ENCODE peak calls at places on chromosomes 1 and 21, in six cellular contexts. H is psoas muscle, U is kidney epithelial cell, C is heart left ventricle, J is OCI-LY7, V is hepatocyte. L is an unnamed sample.
A peak's percentile ranks its signal among the peaks of the same experiment; 100 is the strongest.

GRCh38 chr1:115987623-115988022 is 11.3 kb downstream of the SLC22A15 start:
- DNase-seq in J (no peak), C (no peak), U (no peak), H (no peak), V (no peak), L (no peak)

GRCh38 chr1:19613075-19613748 is 30.9 kb upstream of the NBL1 start:
- DNase-seq in J (no peak), C (no peak), V (no peak), U (no peak), H (no peak), L (no peak)

GRCh38 chr1:25875856-25876692 is 566 bp upstream of the PAQR7 start:
- DNase-seq in C (no peak), V (peak; percentile 79), J (no peak), H (no peak), U (no peak), L (no peak)

GRCh38 chr1:172293379-172293778 is 127.1 kb upstream of the C1orf105 start:
- DNase-seq in U (no peak), C (no peak), J (no peak), V (no peak), H (no peak), L (no peak)

GRCh38 chr1:74856174-74856573 is 123.2 kb downstream of the TYW3 start:
- DNase-seq in U (no peak), H (no peak), V (no peak), C (no peak), J (no peak), L (no peak)

GRCh38 chr1:112060266-112060665 is 70.8 kb upstream of the KCND3 start:
- DNase-seq in C (no peak), H (no peak), J (peak; percentile 56), U (no peak), V (no peak), L (no peak)

GRCh38 chr1:30816211-30817082 is 58.9 kb upstream of the LAPTM5 start:
- DNase-seq in J (no peak), U (peak; percentile 94), C (peak; percentile 71), H (peak; percentile 33), V (peak; percentile 76), L (no peak)

GRCh38 chr1:21574464-21575151 is 65.4 kb downstream of the ALPL start:
- DNase-seq in U (no peak), J (no peak), H (peak; percentile 65), V (peak; percentile 50), C (peak; percentile 86), L (no peak)

GRCh38 chr1:64043976-64044375 is 159.4 kb upstream of the UBE2U start:
- DNase-seq in C (no peak), U (no peak), H (no peak), V (no peak), J (no peak), L (no peak)

GRCh38 chr1:236534164-236534651 is 10.4 kb downstream of the LGALS8 start:
- DNase-seq in C (no peak), H (no peak), V (no peak), U (peak; percentile 21), J (no peak), L (no peak)

GRCh38 chr21:44337428-44337827 is 1.8 kb downstream of the CFAP410 start:
- DNase-seq in H (no peak), V (no peak), U (no peak), C (no peak), J (no peak), L (no peak)

GRCh38 chr1:24110642-24111263 is 1.2 kb downstream of the MYOM3 start:
- DNase-seq in H (peak; percentile 84), C (peak; percentile 84), U (no peak), J (no peak), V (no peak), L (no peak)

GRCh38 chr1:6105218-6105679 is 59.6 kb downstream of the KCNAB2 start:
- DNase-seq in J (peak; percentile 16), V (no peak), U (no peak), H (no peak), C (no peak), L (no peak)
- TF ChIP-seq CTCF in J (peak; percentile 45), V (no peak), U (no peak), H (no peak), C (no peak), L (no peak)

DNA sequence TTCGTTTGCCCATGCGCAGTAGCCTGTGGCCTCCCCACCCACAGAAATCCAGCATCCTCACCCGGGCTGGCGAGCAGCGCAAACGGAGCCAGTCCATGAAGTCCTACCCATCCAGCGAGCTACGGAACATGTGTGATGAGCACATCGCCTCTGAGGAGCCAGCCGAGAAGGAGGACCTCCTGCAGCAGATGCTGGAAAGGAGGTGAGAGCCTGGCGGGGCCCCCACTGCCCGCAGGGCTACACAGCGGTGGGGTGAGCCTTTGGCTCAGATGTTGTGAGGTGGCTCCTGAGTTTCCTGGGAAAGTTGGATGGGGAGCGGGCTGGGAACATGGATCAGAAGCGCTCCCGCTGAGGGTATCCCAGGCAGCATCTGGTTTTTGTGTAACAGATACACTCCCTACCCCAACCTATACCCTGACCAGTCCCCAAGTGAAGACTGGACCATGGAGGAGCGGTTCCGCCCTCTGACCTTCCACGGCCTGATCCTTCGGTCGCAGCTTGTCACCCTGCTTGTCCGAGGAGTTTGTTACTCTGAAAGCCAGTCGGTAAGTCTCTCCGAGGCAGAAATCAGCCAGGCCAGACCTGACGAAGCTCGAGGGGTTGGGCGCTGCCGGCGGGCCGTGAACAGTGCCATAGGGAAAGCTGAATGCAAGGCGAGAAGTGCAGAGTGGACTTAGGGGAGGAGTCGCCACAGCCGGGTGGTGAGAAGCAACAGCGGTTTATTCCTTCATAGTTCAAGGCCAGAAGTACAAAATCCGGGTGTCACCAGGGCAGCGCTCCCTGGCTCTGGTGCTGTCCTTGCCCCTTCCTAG is 10.4 kb downstream of the NPPA start:
- DNase-seq in J (no peak), V (no peak), C (no peak), U (no peak), H (no peak), L (no peak)
- H3K36me3 ChIP-seq in J (peaks cover 96% of the 10 kb centered on the region), V (no peaks in the 10 kb centered on the region), C (peaks cover 100% of the 10 kb centered on the region), U (peaks cover 6% of the 10 kb centered on the region), H (peaks cover 11% of the 10 kb centered on the region), L (peaks cover 42% of the 10 kb centered on the region)

GRCh38 chr1:212034516-212035122 is 738 bp downstream of the INTS7 start:
- DNase-seq in U (no peak), C (no peak), V (no peak), J (no peak), H (no peak), L (no peak)
- TF ChIP-seq CTCF in U (no peak), C (no peak), V (no peak), J (no peak), H (no peak), L (no peak)

GRCh38 chr1:10103193-10103592 is 70.4 kb downstream of the UBE4B start:
- DNase-seq in V (no peak), C (no peak), U (no peak), J (no peak), H (no peak), L (no peak)
- H3K36me3 ChIP-seq in V (no peaks in the 10 kb centered on the region), C (peaks cover 85% of the 10 kb centered on the region), U (no peaks in the 10 kb centered on the region), J (peaks cover 47% of the 10 kb centered on the region), H (peaks cover 9% of the 10 kb centered on the region), L (peaks cover 20% of the 10 kb centered on the region)

GRCh38 chr1:33339413-33339812 is 18.5 kb upstream of the A3GALT2 start:
- DNase-seq in C (no peak), J (no peak), V (no peak), U (no peak), H (peak; percentile 67), L (no peak)
- TF ChIP-seq CTCF in C (no peak), J (no peak), V (no peak), U (peak; percentile 23), H (peak; percentile 14), L (no peak)

GRCh38 chr1:167694691-167695090 is 27.1 kb upstream of the MPZL1 start:
- DNase-seq in H (no peak), U (no peak), V (no peak), C (no peak), J (no peak), L (no peak)

GRCh38 chr1:167695756-167696561 is 25.8 kb upstream of the MPZL1 start:
- DNase-seq in V (no peak), J (no peak), H (no peak), U (no peak), C (no peak), L (no peak)

GRCh38 chr1:167695150-167695549 is 26.6 kb upstream of the MPZL1 start:
- DNase-seq in C (no peak), H (no peak), V (no peak), U (no peak), J (no peak), L (no peak)

GRCh38 chr1:167690053-167690452 is 31.7 kb upstream of the MPZL1 start:
- DNase-seq in H (no peak), J (no peak), C (no peak), U (no peak), V (no peak), L (no peak)

DNA sequence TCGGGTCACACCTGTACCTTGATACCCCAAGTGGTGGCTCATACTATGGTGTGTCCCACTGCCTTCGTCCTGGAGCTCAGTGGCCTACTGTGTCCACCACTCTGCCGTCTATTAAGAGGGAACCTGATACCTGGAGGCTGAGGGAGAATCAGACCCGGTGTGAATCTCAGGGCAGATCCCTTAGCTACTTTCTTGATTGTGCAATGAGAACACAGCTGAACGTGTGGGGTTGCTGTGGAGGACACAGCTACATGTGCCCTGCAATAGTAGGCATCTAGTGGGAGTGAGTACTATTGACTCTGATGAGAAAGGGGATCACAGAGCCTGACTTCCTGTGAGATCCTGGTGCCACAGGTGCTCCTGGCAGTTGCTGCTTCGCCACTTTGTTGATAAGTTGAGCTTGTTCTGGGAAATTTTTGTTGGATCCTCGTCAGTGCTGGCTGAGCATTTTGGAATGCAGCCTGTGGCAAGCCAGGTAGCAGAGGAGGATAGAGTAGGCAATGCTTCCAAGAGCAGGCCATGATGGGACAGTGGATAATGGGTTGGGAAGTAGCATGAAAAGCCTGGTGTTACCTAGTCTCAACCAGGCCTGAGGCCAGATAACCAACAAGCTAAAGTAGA is 28.2 kb upstream of the MPZL1 start:
- DNase-seq in J (no peak), V (no peak), H (no peak), U (no peak), C (no peak), L (no peak)
- H3K36me3 ChIP-seq in J (peaks cover 100% of the 10 kb centered on the region), V (no peaks in the 10 kb centered on the region), H (peaks cover 3% of the 10 kb centered on the region), U (no peaks in the 10 kb centered on the region), C (peaks cover 88% of the 10 kb centered on the region), L (no peaks in the 10 kb centered on the region)

GRCh38 chr21:36705679-36706481 is 7.0 kb downstream of the SIM2 start:
- DNase-seq in H (no peak), V (no peak), J (no peak), C (no peak), U (no peak), L (no peak)
- TF ChIP-seq CTCF in H (no peak), V (peak; percentile 21), J (no peak), C (no peak), U (peak; percentile 32), L (no peak)

DNA sequence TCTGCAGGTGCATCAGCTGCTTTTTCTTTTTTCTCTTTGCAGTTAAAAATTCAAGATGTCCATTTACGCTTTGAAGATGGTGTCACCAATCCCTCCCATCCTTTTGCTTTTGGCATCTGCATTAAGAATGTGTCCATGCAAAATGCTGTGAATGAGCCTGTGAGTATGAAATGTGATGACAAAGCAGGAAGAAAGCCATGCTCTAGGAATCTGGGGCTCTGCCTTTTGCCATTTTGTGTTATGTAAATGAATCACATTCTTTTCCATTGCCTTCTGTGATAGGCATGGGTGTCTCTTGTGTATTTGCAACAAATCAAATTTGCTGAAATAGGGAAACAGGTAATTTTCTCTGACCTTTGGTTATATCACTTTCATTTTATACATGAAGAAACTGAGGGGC is 19.4 kb downstream of the VPS13D start:
- DNase-seq in C (no peak), U (no peak), H (no peak), J (no peak), V (no peak), L (no peak)
- H3K36me3 ChIP-seq in C (peaks cover 98% of the 10 kb centered on the region), U (peaks cover 2% of the 10 kb centered on the region), H (peaks cover 15% of the 10 kb centered on the region), J (peaks cover 60% of the 10 kb centered on the region), V (no peaks in the 10 kb centered on the region), L (peaks cover 39% of the 10 kb centered on the region)